ENCODE peak calls at places on chromosome 6, in eight cellular contexts. T is NCI-H1092 treated with DMSO at 0.1 percent for 48 hours; V is adipocyte; F is glutamatergic neuron; I is T-helper 1 cell; B is stimulated activated naive B cell treated with anti-CD40 and anti-IgM and Interleukin-4, amounts not matched to agents 10 μg/mL and 1 μg/mL and 100 μg/mL, for 72 hours; O is T-helper 22 cell; J is WTC11. P is an unnamed sample.

GRCh38 chr6:111562271-111562670 is 43.4 kb downstream of the TRAF3IP2 start:
- DNase-seq in T (no peak), I (no peak), V (no peak), B (no peak), O (no peak), J (no peak), F (no peak), P (no peak)

GRCh38 chr6:125182237-125183018 is 28.9 kb downstream of the TPD52L1 start:
- DNase-seq in F (no peak), T (peak), O (no peak), B (no peak), I (no peak), J (no peak), V (peak), P (no peak)

GRCh38 chr6:131368077-131368911 is 204.7 kb upstream of the ARG1 start:
- DNase-seq in B (no peak), V (peak), F (no peak), O (no peak), T (no peak), I (no peak), J (no peak), P (peak)

GRCh38 chr6:145749632-145750031 is 14.3 kb upstream of the EPM2A start:
- DNase-seq in I (no peak), O (no peak), J (no peak), V (peak), T (no peak), F (no peak), B (no peak), P (peak)

GRCh38 chr6:136969433-136969832 is 47.3 kb downstream of the SLC35D3 start:
- DNase-seq in T (no peak), F (no peak), V (no peak), O (no peak), B (no peak), I (no peak), J (no peak), P (no peak)

GRCh38 chr6:36912583-36912982 is 26.8 kb downstream of the C6orf89 start:
- DNase-seq in J (no peak), F (no peak), B (peak), T (no peak), V (peak), O (peak), I (peak), P (peak)

GRCh38 chr6:70221025-70221714 is 81.7 kb downstream of the COL9A1 start:
- DNase-seq in O (no peak), J (no peak), V (peak), I (peak), F (peak), B (no peak), T (peak), P (no peak)

GRCh38 chr6:151034825-151035781 is 169.6 kb downstream of the MTHFD1L start:
- DNase-seq in T (no peak), B (no peak), I (no peak), V (peak), O (no peak), J (no peak), F (no peak), P (no peak)

GRCh38 chr6:13402711-13403110 is 74.4 kb upstream of the TBC1D7 start:
- DNase-seq in I (no peak), T (no peak), O (no peak), F (no peak), J (no peak), B (no peak), V (no peak), P (no peak)

GRCh38 chr6:36752886-36753506 is 55.4 kb downstream of the RAB44 start:
- DNase-seq in V (no peak), B (peak), O (no peak), F (no peak), I (no peak), J (no peak), T (no peak), P (no peak)

GRCh38 chr6:52016918-52017748 is 70.3 kb downstream of the PKHD1 start:
- DNase-seq in B (no peak), F (no peak), I (no peak), O (no peak), T (no peak), J (peak), V (no peak), P (no peak)

GRCh38 chr6:141968632-141969031 is 164.1 kb upstream of the GJE1 start:
- DNase-seq in T (no peak), B (no peak), V (no peak), O (no peak), F (no peak), J (no peak), I (no peak), P (no peak)

GRCh38 chr6:83546636-83547035 is 34.3 kb downstream of the PRSS35 start:
- DNase-seq in T (no peak), I (no peak), V (no peak), J (no peak), B (no peak), O (no peak), F (no peak), P (no peak)

GRCh38 chr6:28400122-28400451 is 540 bp upstream of the ZSCAN12 start:
- DNase-seq in I (no peak), B (no peak), T (no peak), F (no peak), O (no peak), V (no peak), J (no peak), P (no peak)

GRCh38 chr6:55069132-55069781 is 105.1 kb upstream of the HCRTR2 start:
- DNase-seq in V (peak), F (peak), B (no peak), J (peak), T (peak), O (no peak), I (no peak), P (peak)

GRCh38 chr6:125300992-125301434 is 754 bp downstream of the HDDC2 start:
- DNase-seq in B (no peak), V (peak), F (no peak), O (no peak), I (no peak), T (peak), J (no peak), P (no peak)

GRCh38 chr6:1482381-1483166 is 93.2 kb downstream of the FOXF2 start:
- DNase-seq in I (no peak), V (no peak), O (no peak), J (no peak), F (no peak), T (no peak), B (no peak), P (no peak)

GRCh38 chr6:120584111-120584760 is 750.0 kb downstream of the TBC1D32 start:
- DNase-seq in I (no peak), F (no peak), V (no peak), J (peak), B (no peak), O (no peak), T (no peak), P (no peak)

GRCh38 chr6:137729866-137730629 is 137.0 kb upstream of the TNFAIP3 start:
- DNase-seq in I (no peak), B (no peak), F (no peak), T (no peak), O (no peak), J (no peak), V (peak), P (peak)

GRCh38 chr6:36688534-36689075 is 9.0 kb upstream of the RAB44 start:
- DNase-seq in B (no peak), V (peak), O (no peak), J (no peak), I (no peak), F (no peak), T (no peak), P (no peak)

GRCh38 chr6:161434331-161434730 is 160.5 kb upstream of the AGPAT4 start:
- DNase-seq in T (no peak), F (no peak), O (no peak), J (no peak), I (no peak), B (no peak), V (peak), P (no peak)

GRCh38 chr6:90388395-90388794 is 91.8 kb upstream of the BACH2 start:
- DNase-seq in B (no peak), T (no peak), V (no peak), O (no peak), J (no peak), I (no peak), F (no peak), P (no peak)

GRCh38 chr6:169620171-169621125 is 81.4 kb downstream of the WDR27 start:
- DNase-seq in I (no peak), T (no peak), F (no peak), O (no peak), J (no peak), B (no peak), V (peak), P (no peak)

GRCh38 chr6:53033764-53034163 is 31.4 kb upstream of the FBXO9 start:
- DNase-seq in T (no peak), B (no peak), J (no peak), O (no peak), V (peak), F (no peak), I (no peak), P (no peak)

GRCh38 chr6:71288228-71289038 is at the start of gene OGFRL1:
- DNase-seq in I (peak), B (peak), T (peak), O (peak), F (peak), V (peak), J (peak), P (peak)

GRCh38 chr6:116482780-116483179 is 21.6 kb downstream of the CALHM6 start:
- DNase-seq in B (no peak), I (no peak), J (no peak), O (no peak), F (no peak), V (no peak), T (no peak), P (no peak)

GRCh38 chr6:139879823-139880356 is 505.4 kb upstream of the CITED2 start:
- DNase-seq in F (no peak), V (peak), B (no peak), J (no peak), T (no peak), O (no peak), I (no peak), P (no peak)

GRCh38 chr6:113876654-113877053 is 19.5 kb downstream of the MARCKS start:
- DNase-seq in F (no peak), V (no peak), B (no peak), T (no peak), J (no peak), O (no peak), I (no peak), P (no peak)

GRCh38 chr6:6788394-6789020 is 200.0 kb downstream of the LY86 start:
- DNase-seq in T (peak), O (no peak), B (no peak), J (peak), I (no peak), V (no peak), F (no peak), P (no peak)

GRCh38 chr6:22108199-22108598 is 188.6 kb downstream of the PRL start:
- DNase-seq in F (no peak), B (no peak), T (no peak), V (no peak), J (no peak), O (no peak), I (no peak), P (peak)

GRCh38 chr6:47752801-47753200 is 29.0 kb upstream of the OPN5 start:
- DNase-seq in O (no peak), T (no peak), V (no peak), B (no peak), F (no peak), J (no peak), I (no peak), P (no peak)

GRCh38 chr6:44254957-44255808 is 2.1 kb downstream of the SLC35B2 start:
- DNase-seq in T (no peak), V (no peak), I (no peak), F (no peak), J (no peak), O (no peak), B (no peak), P (no peak)

GRCh38 chr6:29810371-29810770 is 17.3 kb upstream of the HLA-G start:
- DNase-seq in I (no peak), V (no peak), F (no peak), T (no peak), J (no peak), O (no peak), B (no peak), P (no peak)

GRCh38 chr6:126963077-126963809 is 155.2 kb upstream of the RSPO3 start:
- DNase-seq in T (no peak), O (no peak), F (no peak), I (no peak), J (no peak), V (no peak), B (no peak), P (no peak)

GRCh38 chr6:170208171-170208601 is 82.7 kb downstream of the DLL1 start:
- DNase-seq in O (no peak), V (no peak), J (no peak), I (no peak), T (no peak), B (no peak), F (no peak), P (no peak)

GRCh38 chr6:170480045-170480714 is 72.9 kb downstream of the PSMB1 start:
- DNase-seq in O (no peak), J (peak), F (no peak), B (no peak), V (peak), I (no peak), T (peak), P (no peak)

GRCh38 chr6:30685977-30686907 is at the start of gene PPP1R18:
- DNase-seq in O (peak), I (peak), J (peak), F (peak), B (peak), V (peak), T (no peak), P (no peak)

GRCh38 chr6:155959898-155960297 is 504.3 kb upstream of the NOX3 start:
- DNase-seq in O (no peak), J (no peak), F (no peak), I (no peak), B (no peak), T (no peak), V (no peak), P (no peak)

P was measured in GM04504.